ENCODE peak calls at places on chromosomes 1 and 21, in seven cellular contexts. O is esophagus squamous epithelium; P is BJ; Z is NT2/D1; Y is testis; V is CD4-positive, CD25-positive, alpha-beta regulatory T cell; H is naive thymus-derived CD4-positive, alpha-beta T cell. I is an unnamed sample.

GRCh38 chr1:234607091-234608025 is 2.6 kb downstream of the IRF2BP2 start:
- DNase-seq in P (no peak), Z (no peak), V (peak; percentile 43), O (no peak), Y (no peak), H (peak; percentile 22), I (peak; percentile 62)

GRCh38 chr1:224828691-224829090 is 100.8 kb upstream of the DNAH14 start:
- DNase-seq in Y (no peak), V (no peak), O (no peak), Z (no peak), P (peak; percentile 4), H (no peak), I (peak; percentile 80)

GRCh38 chr1:167791281-167792209 is 69.8 kb downstream of the MPZL1 start:
- DNase-seq in P (peak; percentile 93), O (no peak), Z (no peak), V (no peak), Y (no peak), H (no peak), I (peak; percentile 100)

GRCh38 chr1:17630048-17630830 is 90.7 kb downstream of the ARHGEF10L start:
- DNase-seq in O (no peak), Z (no peak), P (no peak), Y (peak; percentile 30), V (no peak), H (no peak), I (peak; percentile 78)

GRCh38 chr1:76951185-76951584 is 83.9 kb downstream of the ST6GALNAC5 start:
- DNase-seq in V (no peak), H (no peak), Y (no peak), P (no peak), Z (no peak), O (no peak), I (peak; percentile 88)

GRCh38 chr21:35020446-35020845 is 28.7 kb downstream of the RUNX1 start:
- DNase-seq in V (no peak), H (no peak), O (no peak), Z (no peak), Y (no peak), P (no peak), I (no peak)

GRCh38 chr1:69520326-69520725 is 47.4 kb upstream of the LRRC7 start:
- DNase-seq in Z (no peak), V (no peak), P (no peak), O (no peak), Y (no peak), H (no peak), I (no peak)

GRCh38 chr1:231039161-231040018 is 664 bp downstream of the FAM89A start:
- DNase-seq in H (peak; percentile 11), V (peak; percentile 22), Y (peak; percentile 14), Z (no peak), O (no peak), P (no peak), I (peak; percentile 27)

GRCh38 chr1:145879775-145880174 is 5.9 kb downstream of the ANKRD35 start:
- DNase-seq in Z (no peak), P (no peak), Y (no peak), O (no peak), V (no peak), H (no peak), I (no peak)

GRCh38 chr21:39564200-39564599 is 48.5 kb upstream of the B3GALT5 start:
- DNase-seq in H (no peak), V (no peak), Y (no peak), P (no peak), Z (no peak), O (no peak), I (no peak)

GRCh38 chr1:169909499-169909898 is 15.8 kb upstream of the SCYL3 start:
- DNase-seq in H (no peak), O (no peak), Z (no peak), V (no peak), Y (no peak), P (no peak), I (no peak)

GRCh38 chr1:19974822-19975416 is 4.5 kb downstream of the PLA2G2A start:
- DNase-seq in P (peak; percentile 8), O (no peak), Z (peak; percentile 48), Y (peak; percentile 74), H (no peak), V (no peak), I (peak; percentile 75)

GRCh38 chr1:153444078-153444477 is 16.4 kb downstream of the S100A7 start:
- DNase-seq in P (no peak), Z (no peak), H (no peak), O (no peak), Y (no peak), V (no peak), I (no peak)

GRCh38 chr1:214439352-214440119 is 111.9 kb downstream of the PTPN14 start:
- DNase-seq in P (no peak), Y (peak; percentile 82), H (no peak), O (no peak), Z (no peak), V (peak; percentile 20), I (peak; percentile 78)

GRCh38 chr1:161081151-161081405 is 8.3 kb downstream of the NECTIN4 start:
- DNase-seq in H (no peak), Z (no peak), O (no peak), V (no peak), Y (no peak), P (no peak), I (peak; percentile 34)

GRCh38 chr1:161077426-161077825 is 7.7 kb upstream of the ARHGAP30 start:
- DNase-seq in O (no peak), V (no peak), Z (no peak), Y (no peak), P (no peak), H (no peak), I (no peak)

GRCh38 chr1:161081519-161081918 is 7.8 kb downstream of the NECTIN4 start:
- DNase-seq in V (no peak), H (no peak), Z (no peak), P (no peak), Y (no peak), O (no peak), I (no peak)

GRCh38 chr1:161080391-161081150 is 8.8 kb downstream of the NECTIN4 start:
- DNase-seq in V (no peak), H (no peak), Z (no peak), P (no peak), Y (no peak), O (no peak), I (peak; percentile 57)

GRCh38 chr1:161079436-161080110 is 9.8 kb downstream of the NECTIN4 start:
- DNase-seq in P (no peak), V (no peak), Z (no peak), O (no peak), Y (peak; percentile 18), H (no peak), I (no peak)
- H3K4me3 ChIP-seq in P (no peak overlapping the region), V (no peak overlapping the region), Z (no peak overlapping the region), O (no peak overlapping the region), Y (peak overlapping the region; percentile 34), H (no peak overlapping the region), I (no peak overlapping the region)

DNA sequence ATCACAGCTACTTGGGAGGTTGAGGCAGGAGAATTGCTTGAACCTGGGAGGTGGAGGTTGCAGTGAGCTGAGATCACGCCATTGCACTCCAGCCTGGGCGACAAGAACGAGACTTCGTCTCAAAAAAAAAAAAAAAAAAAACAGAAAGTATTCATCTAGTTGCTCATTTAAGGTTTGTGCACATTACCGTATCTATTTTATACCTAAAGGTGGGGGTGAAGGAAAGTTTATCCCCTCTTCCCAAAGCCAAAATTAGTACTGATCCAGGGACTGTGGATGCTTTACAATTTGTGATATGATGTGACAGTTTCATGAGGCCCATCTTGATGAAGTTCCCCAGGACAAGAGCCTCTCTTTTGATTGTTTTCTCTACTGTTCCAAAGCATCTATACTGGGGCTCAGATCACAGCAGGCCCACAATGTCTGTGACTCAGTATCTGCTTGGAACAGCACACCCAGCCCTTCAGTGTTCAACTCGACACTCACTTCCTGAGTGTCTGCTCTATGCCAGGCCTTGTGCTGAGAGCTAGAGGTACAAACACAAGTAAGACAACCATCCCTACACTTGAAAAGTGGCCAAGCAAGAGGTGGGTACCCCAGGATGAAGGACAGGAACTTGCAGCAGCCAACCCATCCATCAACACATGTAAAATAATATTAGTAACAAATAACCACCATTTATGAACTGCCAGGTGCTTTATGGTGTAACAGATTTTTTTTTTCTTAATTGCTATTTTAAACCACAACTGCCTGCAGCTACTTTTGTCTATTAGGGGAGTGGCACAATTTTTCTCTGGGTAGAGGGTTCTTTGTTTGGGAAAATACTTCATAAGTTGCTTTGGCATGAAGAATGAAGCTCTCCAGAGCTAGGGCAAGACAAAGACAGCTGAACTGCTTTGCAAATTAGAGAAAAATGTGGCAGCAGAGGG is 29.0 kb upstream of the KHDRBS1 start:
- DNase-seq in P (no peak), Z (no peak), O (no peak), H (no peak), Y (no peak), V (no peak), I (peak; percentile 36)
- H3K4me3 ChIP-seq in P (no peak overlapping the region), Z (no peak overlapping the region), O (no peak overlapping the region), H (no peak overlapping the region), Y (no peak overlapping the region), V (peak overlapping the region; percentile 29), I (no peak overlapping the region)

GRCh38 chr1:3856923-3857790 is at the start of the genes CEP104 and DFFB:
- DNase-seq in Y (peak; percentile 93), O (peak; percentile 86), Z (peak; percentile 83), H (peak; percentile 99), V (peak; percentile 98), P (peak; percentile 26), I (peak; percentile 66)
- H3K4me3 ChIP-seq in Y (peak within 1 kb of the TSS; percentile 87), O (peak within 1 kb of the TSS; percentile 96), Z (peak within 1 kb of the TSS; percentile 87), H (peak within 1 kb of the TSS; percentile 98), V (peak within 1 kb of the TSS; percentile 75), P (peak within 1 kb of the TSS; percentile 54), I (peak within 1 kb of the TSS; percentile 94)

GRCh38 chr21:41979751-41980369 is 26.0 kb upstream of the C2CD2 start:
- DNase-seq in Z (no peak), P (no peak), Y (no peak), V (no peak), H (no peak), O (no peak), I (no peak)
- H3K4me3 ChIP-seq in Z (no peak overlapping the region), P (no peak overlapping the region), Y (no peak overlapping the region), V (no peak overlapping the region), H (no peak overlapping the region), O (no peak overlapping the region), I (no peak overlapping the region)

GRCh38 chr1:6688757-6689156 is 12.9 kb downstream of the DNAJC11 start:
- DNase-seq in V (no peak), O (no peak), H (no peak), Z (no peak), P (no peak), Y (no peak), I (no peak)
- H3K4me3 ChIP-seq in V (no peak overlapping the region), O (no peak overlapping the region), H (no peak overlapping the region), Z (no peak overlapping the region), P (no peak overlapping the region), Y (no peak overlapping the region), I (no peak overlapping the region)

GRCh38 chr1:51344602-51345299 is 14.4 kb upstream of the TTC39A start:
- DNase-seq in H (no peak), Z (no peak), Y (peak; percentile 30), V (no peak), O (no peak), P (no peak), I (no peak)
- H3K4me3 ChIP-seq in H (no peak overlapping the region), Z (peak overlapping the region; percentile 44), Y (peak overlapping the region; percentile 20), V (no peak overlapping the region), O (peak overlapping the region; percentile 53), P (no peak overlapping the region), I (no peak overlapping the region)

GRCh38 chr1:35085421-35085820 is 6.2 kb downstream of the ZMYM1 start:
- DNase-seq in H (no peak), O (no peak), Z (no peak), Y (no peak), P (no peak), V (no peak), I (peak; percentile 9)
- H3K4me3 ChIP-seq in H (no peak overlapping the region), O (no peak overlapping the region), Z (no peak overlapping the region), Y (no peak overlapping the region), P (no peak overlapping the region), V (no peak overlapping the region), I (no peak overlapping the region)